ENCODE peak calls at places on chromosomes 3 and 15, in eight cellular contexts. V is suprapubic skin, X is spleen, F is Peyer's patch, J is heart left ventricle, D is IMR-90, E is stomach, G is uterus. R is an unnamed sample.

GRCh38 chr15:60038111-60038521 is 34.0 kb downstream of the FOXB1 start:
- DNase-seq in X (no peak), E (peak), D (no peak), J (no peak), F (no peak), G (no peak), V (no peak), R (no peak)

GRCh38 chr3:37591130-37591865 is 270.4 kb upstream of the CTDSPL start:
- DNase-seq in X (no peak), E (no peak), D (no peak), J (no peak), F (no peak), V (no peak), G (peak), R (no peak)

GRCh38 chr15:48520376-48521155 is 124.9 kb downstream of the FBN1 start:
- DNase-seq in F (no peak), X (no peak), V (no peak), J (no peak), G (no peak), E (no peak), D (no peak), R (no peak)

GRCh38 chr3:69324362-69325025 is 61.4 kb downstream of the FRMD4B start:
- DNase-seq in G (no peak), J (no peak), X (no peak), V (no peak), E (no peak), F (no peak), D (no peak), R (peak)

GRCh38 chr3:8886556-8886955 is 76.7 kb downstream of the RAD18 start:
- DNase-seq in F (no peak), E (no peak), G (no peak), D (peak), V (no peak), X (no peak), J (no peak), R (no peak)

GRCh38 chr3:102006812-102007485 is 157.6 kb downstream of the NFKBIZ start:
- DNase-seq in F (no peak), E (no peak), J (peak), V (no peak), X (no peak), D (peak), G (peak), R (no peak)

GRCh38 chr3:32667072-32667582 is 17.9 kb upstream of the CNOT10 start:
- DNase-seq in G (no peak), V (no peak), X (no peak), F (no peak), D (no peak), J (no peak), E (no peak), R (no peak)

GRCh38 chr3:134749802-134750553 is 45.1 kb upstream of the EPHB1 start:
- DNase-seq in D (no peak), F (no peak), G (no peak), V (no peak), J (no peak), E (no peak), X (no peak), R (no peak)

GRCh38 chr3:42505849-42506410 is 3.5 kb downstream of the VIPR1 start:
- DNase-seq in E (no peak), V (peak), G (peak), D (no peak), J (no peak), F (peak), X (no peak), R (no peak)

GRCh38 chr3:25339220-25339619 is 88.8 kb upstream of the RARB start:
- DNase-seq in J (no peak), V (no peak), E (no peak), G (peak), X (no peak), F (no peak), D (no peak), R (no peak)

GRCh38 chr3:66041116-66041515 is 2.4 kb upstream of the MAGI1 start:
- DNase-seq in E (no peak), D (peak), V (no peak), X (no peak), G (no peak), F (no peak), J (no peak), R (no peak)

GRCh38 chr3:119664370-119664769 is 4.0 kb upstream of the POPDC2 start:
- DNase-seq in J (peak), D (no peak), F (no peak), X (no peak), V (no peak), E (no peak), G (no peak), R (no peak)

GRCh38 chr15:71143373-71144310 is 28.4 kb downstream of the THSD4 start:
- DNase-seq in G (no peak), X (no peak), J (no peak), E (no peak), D (no peak), F (no peak), V (no peak), R (no peak)

GRCh38 chr3:42505203-42505848 is 2.9 kb downstream of the VIPR1 start:
- DNase-seq in J (no peak), F (peak), G (peak), X (peak), E (peak), V (peak), D (no peak), R (no peak)

GRCh38 chr3:56983427-56983826 is 77.0 kb upstream of the SPATA12 start:
- DNase-seq in V (no peak), X (no peak), D (no peak), F (no peak), G (no peak), J (no peak), E (no peak), R (no peak)

GRCh38 chr3:42061711-42062408 is 29.3 kb upstream of the TRAK1 start:
- DNase-seq in D (peak), G (peak), J (peak), F (peak), V (peak), X (no peak), E (peak), R (no peak)

GRCh38 chr3:188497021-188497420 is 343.1 kb downstream of the LPP start:
- DNase-seq in V (no peak), X (no peak), E (no peak), J (no peak), F (no peak), G (no peak), D (peak), R (no peak)

GRCh38 chr3:145087038-145087437 is 1073.9 kb downstream of the PLOD2 start:
- DNase-seq in G (no peak), X (no peak), E (no peak), D (no peak), J (no peak), F (no peak), V (no peak), R (no peak)

GRCh38 chr3:189355481-189356201 is 183.9 kb downstream of the TPRG1 start:
- DNase-seq in G (no peak), D (peak), F (peak), J (no peak), V (no peak), E (no peak), X (no peak), R (no peak)

GRCh38 chr3:184336484-184337230 is 743 bp upstream of the FAM131A start:
- DNase-seq in X (no peak), V (no peak), D (peak), E (peak), G (peak), J (peak), F (no peak), R (peak)

GRCh38 chr15:56654624-56655023 is 78.7 kb downstream of the ZNF280D start:
- DNase-seq in V (no peak), J (no peak), D (no peak), X (no peak), E (no peak), G (no peak), F (no peak), R (no peak)

GRCh38 chr3:85476891-85477495 is 518.2 kb downstream of the CADM2 start:
- DNase-seq in G (no peak), E (no peak), X (no peak), V (no peak), J (no peak), D (no peak), F (no peak), R (no peak)

GRCh38 chr3:160564949-160565441 is 376 bp downstream of the KPNA4 start:
- DNase-seq in X (peak), D (peak), F (peak), J (peak), E (peak), V (no peak), G (no peak), R (peak)

GRCh38 chr15:98842192-98842972 is 165.2 kb downstream of the PGPEP1L start:
- DNase-seq in X (no peak), V (no peak), J (no peak), D (peak), G (no peak), F (no peak), E (no peak), R (no peak)

GRCh38 chr3:100518244-100518643 is 25.8 kb downstream of the TMEM45A start:
- DNase-seq in X (no peak), E (no peak), G (no peak), D (no peak), F (no peak), J (no peak), V (no peak), R (no peak)

GRCh38 chr3:81485444-81485865 is 276.0 kb downstream of the GBE1 start:
- DNase-seq in X (no peak), E (no peak), J (no peak), G (no peak), V (no peak), D (peak), F (no peak), R (no peak)

GRCh38 chr3:185549651-185550111 is 2.7 kb downstream of the LIPH start:
- DNase-seq in V (no peak), F (peak), D (peak), E (no peak), J (no peak), X (peak), G (no peak), R (no peak)

GRCh38 chr15:75059607-75060006 is 36.2 kb downstream of the PPCDC start:
- DNase-seq in V (no peak), F (peak), D (no peak), J (no peak), X (no peak), G (peak), E (no peak), R (no peak)

GRCh38 chr3:147119346-147119745 is 287.0 kb downstream of the ZIC4 start:
- DNase-seq in X (no peak), E (no peak), J (no peak), D (no peak), F (no peak), G (no peak), V (no peak), R (no peak)

GRCh38 chr3:14485981-14486380 is 54.2 kb downstream of the GRIP2 start:
- DNase-seq in F (no peak), V (no peak), E (no peak), J (no peak), X (peak), D (no peak), G (no peak), R (no peak)

GRCh38 chr15:39804026-39804425 is 21.4 kb upstream of the FSIP1 start:
- DNase-seq in J (no peak), F (no peak), X (no peak), E (no peak), V (no peak), G (no peak), D (peak), R (no peak)

GRCh38 chr3:2735392-2735894 is 374.7 kb downstream of the IL5RA start:
- DNase-seq in V (no peak), E (no peak), X (no peak), J (no peak), G (no peak), D (no peak), F (no peak), R (no peak)

GRCh38 chr3:129576514-129577345 is 29.7 kb downstream of the PLXND1 start:
- DNase-seq in E (peak), V (no peak), G (no peak), D (no peak), X (peak), F (peak), J (no peak), R (peak)
- TF ChIP-seq POLR2A in E (no peak), V (no peak), G (no peak), D (no peak), X (no peak), F (no peak), J (no peak), R (no peak)

GRCh38 chr15:45201557-45202246 is 13.9 kb upstream of the SHF start:
- DNase-seq in D (no peak), E (no peak), G (no peak), J (no peak), V (peak), F (no peak), X (no peak), R (no peak)
- TF ChIP-seq POLR2A in D (no peak), E (no peak), G (no peak), J (no peak), V (no peak), F (no peak), X (no peak), R (no peak)

DNA sequence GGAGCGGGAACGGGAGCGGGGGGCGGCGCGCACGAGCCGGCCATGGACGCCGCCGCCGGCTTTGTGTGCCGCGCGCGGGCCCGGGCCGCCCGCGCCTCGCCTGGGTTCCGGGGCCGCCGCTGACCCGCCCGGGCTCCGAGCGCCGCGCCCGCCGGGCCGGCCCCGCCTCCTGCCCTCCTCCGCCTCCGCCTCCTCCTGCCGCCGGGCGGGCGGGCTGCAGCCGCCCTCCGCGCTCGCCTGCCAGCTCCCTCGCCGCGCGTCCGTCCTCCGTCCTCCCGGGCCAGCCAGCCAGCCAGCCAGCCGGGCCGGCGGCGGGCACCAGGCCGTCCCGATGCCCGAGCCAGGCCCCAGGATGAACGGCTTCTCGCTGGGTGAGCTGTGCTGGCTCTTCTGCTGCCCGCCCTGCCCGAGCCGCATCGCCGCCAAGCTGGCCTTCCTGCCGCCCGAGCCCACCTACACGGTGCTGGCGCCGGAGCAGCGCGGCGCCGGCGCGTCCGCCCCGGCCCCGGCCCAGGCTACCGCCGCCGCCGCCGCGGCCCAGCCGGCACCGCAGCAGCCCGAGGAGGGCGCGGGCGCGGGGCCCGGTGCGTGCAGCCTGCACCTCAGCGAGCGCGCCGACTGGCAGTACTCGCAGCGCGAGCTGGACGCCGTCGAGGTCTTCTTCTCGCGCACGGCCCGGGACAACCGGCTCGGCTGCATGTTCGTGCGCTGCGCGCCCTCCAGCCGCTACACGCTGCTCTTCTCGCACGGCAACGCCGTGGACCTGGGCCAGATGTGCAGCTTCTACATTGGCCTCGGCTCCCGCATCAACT is at the start of gene ABHD17C:
- DNase-seq in G (peak), X (peak), D (peak), V (no peak), E (peak), J (peak), F (peak), R (peak)
- TF ChIP-seq POLR2A in G (no peak), X (no peak), D (no peak), V (no peak), E (no peak), J (no peak), F (peak), R (no peak)

GRCh38 chr3:141179983-141180382 is 51.6 kb upstream of the PXYLP1 start:
- DNase-seq in X (no peak), G (no peak), E (no peak), J (no peak), D (no peak), V (no peak), F (no peak), R (no peak)

GRCh38 chr3:141181191-141181590 is 50.4 kb upstream of the PXYLP1 start:
- DNase-seq in J (no peak), E (no peak), X (no peak), G (no peak), D (no peak), V (no peak), F (no peak), R (no peak)

GRCh38 chr3:141183606-141184005 is 48.0 kb upstream of the PXYLP1 start:
- DNase-seq in V (no peak), D (no peak), F (no peak), J (no peak), X (no peak), G (no peak), E (no peak), R (no peak)

GRCh38 chr3:141181819-141182218 is 49.8 kb upstream of the PXYLP1 start:
- DNase-seq in G (no peak), D (no peak), X (no peak), J (no peak), F (no peak), E (no peak), V (no peak), R (no peak)

GRCh38 chr3:141184430-141184829 is 47.2 kb upstream of the PXYLP1 start:
- DNase-seq in G (no peak), J (no peak), E (no peak), X (no peak), F (no peak), D (no peak), V (no peak), R (no peak)
- TF ChIP-seq POLR2A in G (no peak), J (no peak), E (no peak), X (no peak), F (no peak), D (no peak), V (no peak), R (no peak)

GRCh38 chr15:90934949-90935751 is at the start of gene UNC45A:
- DNase-seq in E (peak), D (peak), G (peak), V (peak), J (peak), F (peak), X (peak), R (peak)
- TF ChIP-seq POLR2A in E (no peak), D (peak), G (peak), V (no peak), J (no peak), F (peak), X (no peak), R (peak)

DNA sequence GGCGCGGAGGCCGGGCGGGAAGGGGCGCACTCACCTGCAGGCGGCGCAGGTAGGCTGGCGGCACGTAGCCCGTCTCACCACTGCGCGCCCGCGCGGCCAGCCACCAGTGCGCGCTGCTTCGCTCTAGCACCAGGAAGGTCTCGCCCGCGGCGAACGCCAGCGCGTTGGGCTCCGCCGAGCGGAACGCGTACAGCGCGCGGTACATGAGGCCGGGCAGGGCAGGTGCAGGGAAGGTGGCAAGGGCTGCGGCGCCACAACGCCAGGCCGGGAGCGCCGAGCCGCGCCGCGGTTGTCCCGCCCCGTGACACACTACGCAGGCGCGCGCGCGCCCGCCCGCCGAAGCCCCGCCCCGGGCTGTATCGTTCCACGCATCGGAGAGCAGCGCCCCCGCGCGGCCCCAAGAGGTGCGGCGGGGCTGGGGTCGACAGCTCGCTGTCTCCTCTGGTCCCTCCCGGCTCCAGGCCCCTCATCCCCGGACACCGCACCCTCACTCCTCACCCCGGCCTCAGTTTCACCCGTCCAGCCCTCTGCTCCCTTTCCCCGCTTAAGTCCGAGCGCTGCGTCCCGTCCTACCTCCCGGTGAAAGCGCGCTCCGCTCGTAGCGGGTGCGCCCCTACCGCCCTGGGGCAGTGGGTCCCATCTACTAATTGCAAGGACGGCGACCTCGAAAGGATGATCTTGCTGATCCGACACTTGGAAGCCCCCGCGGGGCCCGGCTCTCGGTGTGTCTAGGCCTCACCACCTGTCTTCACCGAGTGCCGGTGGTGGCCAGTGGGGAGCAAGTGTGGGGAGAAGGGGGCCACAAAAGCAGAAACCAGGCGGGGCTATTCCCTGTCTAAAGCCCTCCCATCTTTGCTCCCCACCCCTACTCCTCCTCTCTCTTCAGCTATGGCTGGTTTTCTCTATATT is at the start of gene NCKIPSD:
- DNase-seq in V (peak), E (peak), F (peak), J (peak), D (peak), X (peak), G (peak), R (peak)
- TF ChIP-seq POLR2A in V (no peak), E (no peak), F (peak), J (peak), D (no peak), X (no peak), G (peak), R (peak)

DNA sequence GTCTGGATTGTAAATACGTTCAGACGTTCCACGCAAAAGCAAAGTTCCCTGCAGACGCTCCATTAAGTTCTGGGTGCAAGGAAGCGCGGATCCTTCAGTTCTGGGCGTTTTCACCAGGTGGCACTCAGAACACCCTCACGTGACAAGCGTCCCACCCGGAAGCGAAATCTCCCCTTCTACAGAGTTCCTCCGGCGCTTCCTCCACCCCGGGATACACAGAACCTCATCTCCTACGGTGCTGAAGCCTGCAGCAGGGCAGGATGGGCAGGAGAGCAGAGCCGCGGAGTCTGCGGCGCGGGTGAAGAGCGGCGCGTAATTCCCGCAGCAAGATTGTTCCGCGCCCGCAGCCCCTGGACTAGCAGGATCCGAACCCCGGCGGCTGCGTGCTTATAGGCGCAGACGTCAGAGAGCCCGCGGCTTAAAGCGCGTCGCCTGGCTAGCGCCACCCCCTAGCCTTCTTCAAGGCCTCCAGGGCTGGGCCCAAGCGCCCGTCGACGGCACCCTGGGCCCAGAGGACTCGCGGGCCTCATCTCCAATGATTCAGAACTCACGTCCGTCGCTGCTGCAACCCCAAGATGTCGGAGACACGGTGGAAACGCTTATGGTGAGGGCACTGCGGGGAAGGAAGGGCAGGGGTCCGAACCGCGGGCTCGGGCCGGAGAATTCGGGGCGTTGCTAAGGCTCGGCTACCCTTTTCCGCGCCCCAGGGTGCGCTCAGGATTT is at the start of gene SLC25A38:
- DNase-seq in E (peak), D (peak), J (peak), X (peak), F (peak), V (peak), G (peak), R (no peak)
- TF ChIP-seq POLR2A in E (no peak), D (peak), J (no peak), X (no peak), F (peak), V (no peak), G (peak), R (no peak)